ENCODE peak calls at places on chromosomes 3 and 15, in seven cellular contexts. J is left ventricle myocardium inferior, B is fibroblast of pulmonary artery, H is hepatocyte, D is uterus, P is AG04450, A is kidney. F is an unnamed sample.

GRCh38 chr3:18438586-18438985 is 13.4 kb upstream of the SATB1 start:
- DNase-seq in J (no peak), B (no peak), H (no peak), D (no peak), P (no peak), A (peak; percentile 28), F (no peak)

GRCh38 chr3:106401666-106402319 is 533.0 kb upstream of the CBLB start:
- DNase-seq in J (no peak), B (peak; percentile 56), H (no peak), D (no peak), P (no peak), A (no peak), F (peak; percentile 83)

GRCh38 chr3:71725279-71725991 is at the start of gene EIF4E3:
- DNase-seq in J (peak; percentile 26), B (peak; percentile 14), H (peak; percentile 75), D (peak; percentile 31), P (no peak), A (peak; percentile 85), F (no peak)

GRCh38 chr3:31452495-31453106 is 80.1 kb upstream of the STT3B start:
- DNase-seq in J (no peak), B (no peak), H (no peak), D (no peak), P (no peak), A (no peak), F (no peak)

GRCh38 chr3:182785756-182786155 is 7.5 kb upstream of the ATP11B start:
- DNase-seq in J (no peak), B (no peak), H (no peak), D (no peak), P (no peak), A (no peak), F (no peak)

GRCh38 chr15:80367661-80368060 is 36.5 kb upstream of the ARNT2 start:
- DNase-seq in J (no peak), B (no peak), H (no peak), D (no peak), P (no peak), A (no peak), F (peak; percentile 2)

GRCh38 chr3:187012609-187013051 is 82.3 kb downstream of the ST6GAL1 start:
- DNase-seq in J (no peak), B (peak; percentile 48), H (no peak), D (no peak), P (no peak), A (peak; percentile 77), F (no peak)

GRCh38 chr3:127784283-127784682 is 38.0 kb downstream of the MGLL start:
- DNase-seq in J (no peak), B (no peak), H (no peak), D (no peak), P (no peak), A (peak; percentile 44), F (no peak)

GRCh38 chr3:101042996-101043686 is 49.9 kb upstream of the ABI3BP start:
- DNase-seq in J (no peak), B (no peak), H (no peak), D (no peak), P (no peak), A (no peak), F (peak; percentile 59)

GRCh38 chr15:84749111-84749991 is 959 bp downstream of the ZNF592 start:
- DNase-seq in J (peak; percentile 26), B (peak; percentile 40), H (peak; percentile 55), D (peak; percentile 35), P (no peak), A (peak; percentile 80), F (peak; percentile 34)

GRCh38 chr3:7392206-7392605 is 531.3 kb downstream of the GRM7 start:
- DNase-seq in J (no peak), B (no peak), H (no peak), D (no peak), P (no peak), A (no peak), F (no peak)

GRCh38 chr15:66024998-66025397 is 155.7 kb downstream of the RAB11A start:
- DNase-seq in J (no peak), B (no peak), H (peak; percentile 63), D (no peak), P (no peak), A (no peak), F (peak; percentile 9)

GRCh38 chr3:169420429-169420828 is 243.1 kb downstream of the MECOM start:
- DNase-seq in J (no peak), B (no peak), H (no peak), D (no peak), P (no peak), A (no peak), F (no peak)
- TF ChIP-seq CTCF in J (no peak), B (no peak), H (no peak), D (no peak), P (no peak), A (no peak), F (no peak)

DNA sequence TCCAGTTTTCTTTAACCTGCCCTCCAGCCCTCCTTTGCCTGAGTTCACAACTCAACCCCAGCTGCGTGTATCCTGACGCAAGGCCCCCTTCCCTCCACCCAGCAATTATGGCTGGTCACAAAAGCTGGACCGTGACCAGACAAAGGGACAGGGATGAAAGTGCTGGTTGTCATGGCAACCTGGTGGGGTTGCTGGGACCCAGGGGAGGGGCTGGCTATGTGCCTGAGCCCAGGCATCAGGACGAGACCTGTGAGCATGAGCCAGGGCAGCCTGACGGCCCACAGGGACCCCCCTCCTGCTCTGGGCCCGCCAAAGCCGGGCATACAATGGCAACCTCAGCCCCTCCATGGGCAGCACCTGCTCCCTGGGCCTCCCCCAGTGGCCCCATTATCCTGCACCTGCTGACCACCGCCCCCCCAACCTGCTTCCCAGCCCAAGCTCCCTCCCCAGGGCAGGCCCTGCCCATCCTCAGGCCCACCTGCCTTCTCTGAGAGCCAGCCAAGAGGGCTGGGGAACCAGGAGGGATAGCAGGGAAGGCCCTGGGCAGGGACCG is 4.5 kb upstream of the DNAH1 start:
- DNase-seq in J (no peak), B (no peak), H (no peak), D (no peak), P (no peak), A (no peak), F (no peak)
- H3K4me3 ChIP-seq in J (no peak overlapping the region), B (no peak overlapping the region), H (no peak overlapping the region), D (no peak overlapping the region), P (no peak overlapping the region), A (no peak overlapping the region), F (no peak overlapping the region)

GRCh38 chr15:89724621-89725020 is 26.4 kb downstream of the MESP1 start:
- DNase-seq in J (no peak), B (no peak), H (no peak), D (no peak), P (no peak), A (no peak), F (no peak)

GRCh38 chr15:89728254-89728653 is 22.8 kb downstream of the MESP1 start:
- DNase-seq in J (no peak), B (peak; percentile 93), H (peak; percentile 48), D (peak; percentile 25), P (no peak), A (no peak), F (peak; percentile 47)

GRCh38 chr15:89723031-89723430 is 28.0 kb downstream of the MESP1 start:
- DNase-seq in J (no peak), B (no peak), H (no peak), D (no peak), P (no peak), A (no peak), F (no peak)

DNA sequence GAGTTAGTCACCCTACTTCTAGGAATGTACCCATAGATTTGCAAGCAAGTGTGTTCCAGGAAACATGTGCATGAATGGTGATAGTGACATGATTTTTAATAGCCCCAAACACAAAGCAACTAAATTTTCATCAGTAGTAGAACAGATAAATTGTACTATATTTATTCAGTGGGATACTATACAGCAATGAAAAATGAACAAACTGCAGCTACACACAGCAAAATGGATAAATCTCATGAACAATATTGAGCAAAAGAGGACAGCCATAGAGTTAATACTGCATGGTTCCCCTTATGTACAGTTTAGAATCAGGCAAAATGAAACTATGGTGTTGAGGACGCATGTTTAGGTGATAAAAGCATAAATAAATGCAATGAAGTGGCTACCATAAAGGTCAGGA is 26.0 kb downstream of the MESP1 start:
- DNase-seq in J (no peak), B (no peak), H (no peak), D (no peak), P (no peak), A (no peak), F (no peak)
- TF ChIP-seq CTCF in J (no peak), B (no peak), H (no peak), D (no peak), P (no peak), A (no peak), F (no peak)

GRCh38 chr3:50324351-50325144 is 2.0 kb upstream of the HYAL2 start:
- DNase-seq in J (peak; percentile 74), B (peak; percentile 73), H (peak; percentile 84), D (peak; percentile 66), P (peak; percentile 42), A (no peak), F (peak; percentile 64)

GRCh38 chr3:50321844-50322385 is 630 bp downstream of the HYAL2 start:
- DNase-seq in J (no peak), B (no peak), H (no peak), D (no peak), P (no peak), A (no peak), F (no peak)

GRCh38 chr3:50322386-50323091 is at the start of gene HYAL2:
- DNase-seq in J (peak; percentile 73), B (peak; percentile 62), H (no peak), D (peak; percentile 84), P (no peak), A (peak; percentile 91), F (no peak)

GRCh38 chr3:50323614-50324199 is 1.2 kb upstream of the HYAL2 start:
- DNase-seq in J (peak; percentile 74), B (no peak), H (no peak), D (peak; percentile 72), P (no peak), A (no peak), F (no peak)

GRCh38 chr3:50323092-50323600 is 601 bp upstream of the HYAL2 start:
- DNase-seq in J (peak; percentile 47), B (no peak), H (no peak), D (peak; percentile 61), P (no peak), A (no peak), F (no peak)
- H3K4me3 ChIP-seq in J (peak overlapping the region; percentile 86), B (peak overlapping the region; percentile 79), H (no peak overlapping the region), D (no peak overlapping the region), P (no peak overlapping the region), A (no peak overlapping the region), F (no peak overlapping the region)

DNA sequence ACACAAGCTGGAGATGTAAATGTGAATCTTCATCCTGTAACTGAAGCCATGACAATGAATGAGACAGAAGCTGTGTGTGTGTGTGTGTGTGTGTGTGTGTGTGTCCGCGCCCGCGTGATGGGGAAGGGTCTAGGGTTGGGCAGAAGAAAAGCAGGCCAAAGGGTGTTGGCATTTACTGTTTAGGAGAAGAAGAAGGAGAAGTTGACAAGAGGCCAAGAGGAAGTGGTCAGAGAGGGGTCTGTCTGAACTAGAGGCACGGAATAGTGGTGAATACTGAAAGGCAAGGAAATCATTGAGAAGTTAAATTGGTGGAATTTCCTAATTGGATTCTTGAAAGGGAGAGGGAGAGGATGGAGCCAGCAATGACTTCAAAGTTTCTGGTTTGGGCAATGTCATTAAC is 5.6 kb upstream of the NCEH1 start:
- DNase-seq in J (no peak), B (no peak), H (no peak), D (no peak), P (no peak), A (no peak), F (no peak)
- TF ChIP-seq CTCF in J (no peak), B (no peak), H (no peak), D (no peak), P (no peak), A (no peak), F (no peak)

GRCh38 chr3:10738688-10739372 is 77.2 kb upstream of the SLC6A11 start:
- DNase-seq in J (peak; percentile 73), B (peak; percentile 72), H (peak; percentile 81), D (peak; percentile 64), P (peak; percentile 34), A (peak; percentile 88), F (peak; percentile 68)
- H3K4me3 ChIP-seq in J (peak overlapping the region; percentile 33), B (peak overlapping the region; percentile 31), H (no peak overlapping the region), D (no peak overlapping the region), P (peak overlapping the region; percentile 47), A (peak overlapping the region; percentile 30), F (peak overlapping the region; percentile 53)

F was measured in fibroblast of the aortic adventitia.